ENCODE peak calls at places on chromosomes 6 and 20, in ten cellular contexts. One of them, this sample, is unnamed.
A peak's percentile ranks its signal among the peaks of the same experiment; 100 is the strongest.

GRCh38 chr6:41426888-41427641 is 91.7 kb downstream of the NCR2 start:
- DNase-seq in body of pancreas: no peak
- DNase-seq in thyroid gland: no peak
- DNase-seq in adrenal gland: no peak
- DNase-seq in A549: no peak
- DNase-seq in H54: no peak
- DNase-seq in HepG2: no peak
- DNase-seq in K562: no peak
- DNase-seq in uterus: no peak
- DNase-seq in IMR-90: no peak
- DNase-seq in this sample: no peak

GRCh38 chr20:14049111-14049510 is 53.8 kb downstream of the MACROD2 start:
- DNase-seq in A549: no peak
- DNase-seq in uterus: no peak
- DNase-seq in K562: no peak
- DNase-seq in thyroid gland: no peak
- DNase-seq in IMR-90: no peak
- DNase-seq in HepG2: no peak
- DNase-seq in H54: no peak
- DNase-seq in body of pancreas: no peak
- DNase-seq in adrenal gland: no peak
- DNase-seq in this sample: no peak

GRCh38 chr20:23415958-23416583 is 5.2 kb downstream of the NAPB start:
- DNase-seq in A549: no peak
- DNase-seq in K562: no peak
- DNase-seq in IMR-90: no peak
- DNase-seq in thyroid gland: no peak
- DNase-seq in H54: no peak
- DNase-seq in adrenal gland: no peak
- DNase-seq in uterus: no peak
- DNase-seq in body of pancreas: no peak
- DNase-seq in HepG2: no peak
- DNase-seq in this sample: no peak

GRCh38 chr6:67393356-67393755 is 1241.7 kb upstream of the ADGRB3 start:
- DNase-seq in uterus: no peak
- DNase-seq in IMR-90: no peak
- DNase-seq in K562: no peak
- DNase-seq in adrenal gland: no peak
- DNase-seq in body of pancreas: no peak
- DNase-seq in HepG2: no peak
- DNase-seq in thyroid gland: no peak
- DNase-seq in H54: no peak
- DNase-seq in A549: no peak
- DNase-seq in this sample: no peak

GRCh38 chr6:42179956-42180335 is 6.8 kb downstream of the GUCA1A start:
- DNase-seq in thyroid gland: no peak
- DNase-seq in adrenal gland: no peak
- DNase-seq in H54: no peak
- DNase-seq in K562: no peak
- DNase-seq in HepG2: no peak
- DNase-seq in body of pancreas: no peak
- DNase-seq in IMR-90: peak; percentile 32
- DNase-seq in A549: no peak
- DNase-seq in uterus: no peak
- DNase-seq in this sample: no peak

GRCh38 chr6:167424060-167424673 is 99.3 kb downstream of the TTLL2 start:
- DNase-seq in HepG2: peak; percentile 85
- DNase-seq in body of pancreas: no peak
- DNase-seq in H54: no peak
- DNase-seq in K562: no peak
- DNase-seq in uterus: no peak
- DNase-seq in thyroid gland: no peak
- DNase-seq in A549: no peak
- DNase-seq in IMR-90: no peak
- DNase-seq in adrenal gland: no peak
- DNase-seq in this sample: no peak

GRCh38 chr6:156395276-156395675 is 381.9 kb upstream of the ARID1B start:
- DNase-seq in HepG2: no peak
- DNase-seq in IMR-90: no peak
- DNase-seq in H54: no peak
- DNase-seq in adrenal gland: no peak
- DNase-seq in thyroid gland: no peak
- DNase-seq in uterus: no peak
- DNase-seq in K562: no peak
- DNase-seq in A549: no peak
- DNase-seq in body of pancreas: no peak
- DNase-seq in this sample: no peak

GRCh38 chr20:9062066-9062465 is 6.8 kb upstream of the PLCB4 start:
- DNase-seq in thyroid gland: no peak
- DNase-seq in uterus: no peak
- DNase-seq in HepG2: no peak
- DNase-seq in IMR-90: no peak
- DNase-seq in adrenal gland: no peak
- DNase-seq in body of pancreas: no peak
- DNase-seq in H54: no peak
- DNase-seq in K562: no peak
- DNase-seq in A549: no peak
- DNase-seq in this sample: no peak

GRCh38 chr20:38252292-38253288 is 7.9 kb downstream of the KIAA1755 start:
- DNase-seq in uterus: no peak
- DNase-seq in K562: no peak
- DNase-seq in body of pancreas: no peak
- DNase-seq in IMR-90: peak; percentile 41
- DNase-seq in A549: no peak
- DNase-seq in HepG2: no peak
- DNase-seq in adrenal gland: no peak
- DNase-seq in thyroid gland: no peak
- DNase-seq in H54: no peak
- DNase-seq in this sample: no peak

GRCh38 chr20:59157961-59158541 is 5.6 kb upstream of the ZNF831 start:
- DNase-seq in thyroid gland: no peak
- DNase-seq in adrenal gland: no peak
- DNase-seq in body of pancreas: no peak
- DNase-seq in A549: no peak
- DNase-seq in uterus: no peak
- DNase-seq in K562: no peak
- DNase-seq in IMR-90: no peak
- DNase-seq in H54: no peak
- DNase-seq in HepG2: no peak
- DNase-seq in this sample: no peak

GRCh38 chr6:111601875-111602274 is 3.8 kb downstream of the TRAF3IP2 start:
- DNase-seq in HepG2: no peak
- DNase-seq in thyroid gland: peak; percentile 20
- DNase-seq in uterus: peak; percentile 84
- DNase-seq in H54: no peak
- DNase-seq in IMR-90: peak; percentile 81
- DNase-seq in adrenal gland: peak; percentile 64
- DNase-seq in A549: no peak
- DNase-seq in body of pancreas: no peak
- DNase-seq in K562: no peak
- DNase-seq in this sample: no peak

GRCh38 chr6:154232013-154232920 is 124.3 kb downstream of the IPCEF1 start:
- DNase-seq in adrenal gland: no peak
- DNase-seq in thyroid gland: no peak
- DNase-seq in H54: no peak
- DNase-seq in uterus: no peak
- DNase-seq in body of pancreas: no peak
- DNase-seq in IMR-90: peak; percentile 39
- DNase-seq in HepG2: no peak
- DNase-seq in A549: no peak
- DNase-seq in K562: no peak
- DNase-seq in this sample: no peak

GRCh38 chr20:62142252-62143117 is 709 bp downstream of the PSMA7 start:
- DNase-seq in body of pancreas: peak; percentile 40
- DNase-seq in HepG2: no peak
- DNase-seq in A549: no peak
- DNase-seq in adrenal gland: no peak
- DNase-seq in uterus: no peak
- DNase-seq in H54: no peak
- DNase-seq in thyroid gland: peak; percentile 14
- DNase-seq in IMR-90: no peak
- DNase-seq in K562: no peak
- DNase-seq in this sample: peak; percentile 61

DNA sequence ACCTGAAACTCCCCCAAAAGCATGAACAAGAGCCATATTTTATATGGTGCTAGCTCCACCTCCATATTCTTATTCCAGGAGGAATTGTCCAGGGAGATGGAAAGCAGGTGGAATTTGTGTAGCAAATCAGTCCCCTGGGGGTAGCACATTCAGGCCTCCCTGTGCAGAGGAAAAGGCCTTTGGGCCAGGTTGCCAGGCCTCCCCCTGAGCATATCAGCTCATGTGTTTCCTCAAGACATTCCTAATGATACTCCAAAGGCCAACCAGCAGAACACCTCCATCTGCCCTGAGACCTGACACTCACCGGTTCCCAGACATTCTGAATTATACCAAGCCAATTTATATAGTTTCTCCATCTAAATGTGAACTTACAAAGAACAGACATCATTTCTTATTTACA is 2.6 kb upstream of the BANF2 start:
- DNase-seq in thyroid gland: peak; percentile 81
- DNase-seq in A549: no peak
- DNase-seq in HepG2: no peak
- DNase-seq in body of pancreas: no peak
- DNase-seq in H54: no peak
- DNase-seq in uterus: no peak
- DNase-seq in K562: no peak
- DNase-seq in adrenal gland: no peak
- DNase-seq in IMR-90: no peak
- DNase-seq in this sample: no peak
- TF ChIP-seq POLR2A in thyroid gland: no peak
- TF ChIP-seq POLR2A in A549: no peak
- TF ChIP-seq POLR2A in HepG2: no peak
- TF ChIP-seq POLR2A in body of pancreas: no peak
- TF ChIP-seq POLR2A in H54: no peak
- TF ChIP-seq POLR2A in uterus: no peak
- TF ChIP-seq POLR2A in K562: no peak
- TF ChIP-seq POLR2A in adrenal gland: no peak
- TF ChIP-seq POLR2A in IMR-90: no peak
- TF ChIP-seq POLR2A in this sample: no peak

DNA sequence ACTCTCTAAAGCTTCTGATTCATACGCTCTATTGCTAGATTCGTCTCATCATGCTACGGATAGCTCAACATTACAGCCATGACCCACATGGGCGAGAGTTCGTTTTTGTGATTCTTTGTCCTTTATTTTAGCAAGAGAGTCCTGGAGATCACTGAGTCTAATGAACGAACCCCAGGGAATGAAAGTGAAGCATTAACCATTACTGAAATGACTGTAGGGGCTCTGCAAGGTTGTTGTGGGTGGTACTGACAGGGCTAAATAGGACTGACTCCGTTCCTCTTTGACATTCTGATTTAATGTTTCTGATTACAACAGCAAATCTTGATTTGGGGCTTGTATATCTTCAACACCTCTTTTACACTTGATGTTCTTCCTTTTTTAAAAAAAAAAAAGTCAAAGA is 13.7 kb upstream of the RTF2 start:
- DNase-seq in uterus: no peak
- DNase-seq in HepG2: no peak
- DNase-seq in thyroid gland: no peak
- DNase-seq in A549: no peak
- DNase-seq in H54: no peak
- DNase-seq in K562: no peak
- DNase-seq in IMR-90: no peak
- DNase-seq in body of pancreas: no peak
- DNase-seq in adrenal gland: no peak
- DNase-seq in this sample: no peak
- TF ChIP-seq POLR2A in uterus: no peak
- TF ChIP-seq POLR2A in HepG2: no peak
- TF ChIP-seq POLR2A in thyroid gland: no peak
- TF ChIP-seq POLR2A in A549: no peak
- TF ChIP-seq POLR2A in H54: no peak
- TF ChIP-seq POLR2A in K562: no peak
- TF ChIP-seq POLR2A in IMR-90: no peak
- TF ChIP-seq POLR2A in body of pancreas: no peak
- TF ChIP-seq POLR2A in adrenal gland: no peak
- TF ChIP-seq POLR2A in this sample: no peak

DNA sequence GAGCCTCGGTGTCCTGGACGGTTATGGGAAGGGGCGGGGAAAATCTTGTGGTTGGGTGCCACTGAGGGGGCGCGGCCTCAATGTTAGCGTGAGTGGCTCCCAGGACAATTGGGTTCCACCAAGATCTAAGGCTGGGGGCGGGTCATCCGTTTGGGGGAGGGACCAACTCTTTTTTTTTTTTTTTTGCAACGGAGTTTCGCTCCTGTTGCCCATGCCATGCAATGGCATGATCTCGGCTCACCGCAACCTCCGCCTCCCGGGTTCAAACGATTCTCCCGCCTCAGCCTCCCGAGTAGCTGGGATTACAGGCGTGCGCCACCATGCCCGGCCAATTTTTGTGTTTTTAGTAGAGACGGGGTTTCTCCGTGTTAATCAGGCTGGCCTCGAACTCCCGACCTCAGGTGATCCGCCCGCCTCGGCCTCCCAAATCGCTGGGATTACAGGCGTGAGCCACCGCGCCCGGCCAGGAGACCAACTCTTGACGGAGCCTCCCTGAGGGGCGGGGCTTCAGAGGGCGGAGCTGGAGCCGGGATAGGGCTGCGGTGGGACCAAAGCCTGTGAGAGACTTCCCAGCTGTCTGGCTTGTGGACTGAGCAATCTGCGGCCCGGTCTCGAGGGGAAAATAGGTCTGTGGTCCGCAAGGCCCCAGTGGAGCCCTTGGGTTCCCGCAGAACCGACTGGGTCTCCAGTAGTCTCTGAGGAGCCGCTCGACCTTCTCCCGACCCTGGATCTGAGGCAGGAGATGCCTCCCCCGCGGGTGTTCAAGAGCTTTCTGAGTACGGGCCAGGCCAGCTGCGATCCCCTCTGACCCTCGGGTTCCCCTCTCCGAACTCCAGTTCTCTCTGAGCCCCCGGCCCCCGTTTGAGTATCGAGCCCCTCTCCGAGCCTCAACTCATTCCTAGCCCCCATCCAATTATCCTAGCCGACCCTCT is 1.1 kb downstream of the SPAG4 start:
- DNase-seq in adrenal gland: peak; percentile 100
- DNase-seq in body of pancreas: peak; percentile 95
- DNase-seq in IMR-90: peak; percentile 99
- DNase-seq in K562: peak; percentile 88
- DNase-seq in uterus: peak; percentile 88
- DNase-seq in H54: peak; percentile 86
- DNase-seq in thyroid gland: peak; percentile 73
- DNase-seq in HepG2: peak; percentile 100
- DNase-seq in A549: peak; percentile 86
- DNase-seq in this sample: peak; percentile 71
- TF ChIP-seq POLR2A in adrenal gland: peak; percentile 64
- TF ChIP-seq POLR2A in body of pancreas: peak; percentile 95
- TF ChIP-seq POLR2A in IMR-90: peak; percentile 62
- TF ChIP-seq POLR2A in K562: peak; percentile 75
- TF ChIP-seq POLR2A in uterus: peak; percentile 45
- TF ChIP-seq POLR2A in H54: peak; percentile 54
- TF ChIP-seq POLR2A in thyroid gland: peak; percentile 54
- TF ChIP-seq POLR2A in HepG2: peak; percentile 98
- TF ChIP-seq POLR2A in A549: peak; percentile 44
- TF ChIP-seq POLR2A in this sample: no peak

DNA sequence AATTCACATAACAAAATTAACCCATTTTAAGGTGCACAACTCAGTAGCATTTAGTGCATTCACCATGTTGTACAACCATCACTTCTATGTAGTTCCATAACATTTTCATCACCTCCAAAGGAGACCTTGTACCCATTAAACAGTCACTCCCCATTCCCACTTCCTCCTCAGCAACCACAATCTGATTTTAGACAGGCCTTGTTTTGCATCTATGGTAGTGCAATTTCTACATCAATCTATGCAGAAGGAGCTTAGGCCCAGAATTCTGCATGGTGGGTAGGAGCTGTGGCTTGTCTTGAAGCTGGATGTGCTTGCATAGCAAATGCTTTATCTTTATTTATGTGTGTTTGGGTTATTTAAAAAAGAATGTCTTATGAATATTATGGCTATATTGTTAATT is 13.5 kb upstream of the HLA-DQA1 start:
- DNase-seq in H54: no peak
- DNase-seq in A549: no peak
- DNase-seq in K562: no peak
- DNase-seq in uterus: no peak
- DNase-seq in body of pancreas: no peak
- DNase-seq in IMR-90: no peak
- DNase-seq in thyroid gland: no peak
- DNase-seq in HepG2: no peak
- DNase-seq in adrenal gland: no peak
- DNase-seq in this sample: no peak
- TF ChIP-seq POLR2A in H54: no peak
- TF ChIP-seq POLR2A in A549: no peak
- TF ChIP-seq POLR2A in K562: no peak
- TF ChIP-seq POLR2A in uterus: no peak
- TF ChIP-seq POLR2A in body of pancreas: no peak
- TF ChIP-seq POLR2A in IMR-90: no peak
- TF ChIP-seq POLR2A in thyroid gland: no peak
- TF ChIP-seq POLR2A in HepG2: no peak
- TF ChIP-seq POLR2A in adrenal gland: no peak
- TF ChIP-seq POLR2A in this sample: no peak

This sample was measured in erythroblast.